ENCODE peak calls at places on chromosomes 6 and 20, in five cellular contexts. S is AG08395, T is sigmoid colon, N is NCI-H446 treated with DMSO at 0.1 percent for 48 hours, X is lower leg skin. F is an unnamed sample.

GRCh38 chr6:80088637-80089036 is 17.8 kb upstream of the BCKDHB start:
- DNase-seq in X (no peak), T (no peak), N (no peak), S (no peak), F (no peak)

GRCh38 chr6:146770965-146771735 is 172.4 kb downstream of the ADGB start:
- DNase-seq in S (peak), T (peak), X (peak), N (no peak), F (peak)

GRCh38 chr20:44209691-44210421 is 715 bp downstream of the OSER1 start:
- DNase-seq in X (no peak), T (no peak), N (no peak), S (peak), F (no peak)

GRCh38 chr20:49385471-49385870 is 97.0 kb downstream of the KCNB1 start:
- DNase-seq in S (peak), X (no peak), N (peak), T (no peak), F (no peak)

GRCh38 chr20:44217342-44218092 is 6.9 kb upstream of the OSER1 start:
- DNase-seq in T (no peak), N (peak), X (no peak), S (peak), F (peak)

GRCh38 chr6:136723780-136724179 is 68.5 kb downstream of the MAP3K5 start:
- DNase-seq in N (no peak), T (no peak), X (no peak), S (no peak), F (peak)

GRCh38 chr20:57062696-57063270 is 203.7 kb downstream of the BMP7 start:
- DNase-seq in S (no peak), T (peak), X (peak), N (no peak), F (no peak)

GRCh38 chr6:143068001-143068400 is 7.3 kb downstream of the AIG1 start:
- DNase-seq in S (peak), T (no peak), N (no peak), X (no peak), F (no peak)

GRCh38 chr6:140001005-140001404 is 626.6 kb upstream of the CITED2 start:
- DNase-seq in T (no peak), S (no peak), N (no peak), X (no peak), F (no peak)

GRCh38 chr6:13526339-13526717 is 38.9 kb upstream of the GFOD1 start:
- DNase-seq in T (no peak), X (no peak), N (no peak), S (no peak), F (no peak)

GRCh38 chr6:137867685-137868509 is 838 bp downstream of the TNFAIP3 start:
- DNase-seq in X (peak), N (no peak), S (no peak), T (peak), F (peak)

GRCh38 chr20:33165416-33166055 is 2.4 kb upstream of the BPIFA2 start:
- DNase-seq in X (peak), N (no peak), S (no peak), T (no peak), F (no peak)

GRCh38 chr20:9515761-9516657 is 1.6 kb downstream of the LAMP5 start:
- DNase-seq in X (no peak), T (no peak), N (no peak), S (peak), F (no peak)

GRCh38 chr20:7691647-7692046 is 248.6 kb downstream of the HAO1 start:
- DNase-seq in S (no peak), X (no peak), N (no peak), T (no peak), F (no peak)

GRCh38 chr6:15485875-15486274 is 177.0 kb downstream of the DTNBP1 start:
- DNase-seq in X (no peak), N (no peak), T (no peak), S (no peak), F (no peak)

GRCh38 chr6:122779672-122780066 is at the start of gene FABP7:
- DNase-seq in T (no peak), N (no peak), X (no peak), S (no peak), F (no peak)

GRCh38 chr6:104682722-104683643 is 176.7 kb downstream of the HACE1 start:
- DNase-seq in X (no peak), S (peak), N (no peak), T (no peak), F (peak)

GRCh38 chr20:45330476-45330875 is 17.7 kb downstream of the SDC4 start:
- DNase-seq in T (no peak), X (no peak), N (no peak), S (no peak), F (no peak)

GRCh38 chr6:3208775-3209113 is 18.7 kb downstream of the TUBB2B start:
- DNase-seq in S (no peak), N (no peak), X (no peak), T (no peak), F (no peak)

GRCh38 chr20:19778404-19778803 is 20.3 kb downstream of the RIN2 start:
- DNase-seq in X (no peak), S (no peak), T (no peak), N (no peak), F (no peak)

GRCh38 chr6:167720456-167721285 is 106.0 kb upstream of the AFDN start:
- DNase-seq in T (no peak), S (no peak), N (no peak), X (peak), F (peak)

GRCh38 chr6:16316741-16317251 is 78.4 kb downstream of the GMPR start:
- DNase-seq in X (no peak), T (no peak), S (peak), N (peak), F (no peak)

GRCh38 chr6:38138374-38138773 is 318.8 kb downstream of the ZFAND3 start:
- DNase-seq in T (no peak), X (no peak), S (no peak), N (no peak), F (no peak)

GRCh38 chr20:11246251-11246775 is 572.5 kb upstream of the JAG1 start:
- DNase-seq in S (no peak), T (no peak), X (no peak), N (no peak), F (no peak)

F was measured in spleen.